ENCODE peak calls at places on chromosomes 1 and 21, in nine cellular contexts. P is fibroblast of lung; E is astrocyte of the spinal cord; M is hippocampal formation; L is hypothalamus; J is NCI-H187; Z is EL; U is activated T-cell treated with anti-CD3 and anti-CD28 coated beads, Interleukin-2, amount 50 U/mL, for 48 hours; D is fibroblast of the conjunctiva. N is an unnamed sample.

GRCh38 chr1:31985430-31985829 is 28.2 kb upstream of the KHDRBS1 start:
- DNase-seq in P (no peak), E (no peak), M (no peak), L (no peak), J (no peak), Z (no peak), U (no peak), D (no peak), N (no peak)

GRCh38 chr1:1250828-1251284 is 4.3 kb upstream of the C1QTNF12 start:
- DNase-seq in P (no peak), E (no peak), M (no peak), L (no peak), J (no peak), Z (no peak), U (peak; percentile 77), D (no peak), N (no peak)

GRCh38 chr1:161001537-161001936 is 19.4 kb downstream of the F11R start:
- DNase-seq in P (no peak), E (no peak), M (no peak), L (no peak), J (no peak), Z (no peak), U (no peak), D (no peak), N (no peak)

GRCh38 chr1:203751051-203751450 is 13.9 kb upstream of the LAX1 start:
- DNase-seq in P (peak; percentile 81), E (peak; percentile 20), M (no peak), L (no peak), J (no peak), Z (peak; percentile 80), U (no peak), D (no peak), N (no peak)

GRCh38 chr1:67748630-67749029 is 63.6 kb downstream of the GADD45A start:
- DNase-seq in P (peak; percentile 88), E (peak; percentile 72), M (no peak), L (no peak), J (no peak), Z (peak; percentile 76), U (no peak), D (peak; percentile 61), N (no peak)

GRCh38 chr1:111190931-111191451 is 9.5 kb downstream of the DENND2D start:
- DNase-seq in P (peak; percentile 55), E (no peak), M (no peak), L (no peak), J (no peak), Z (no peak), U (no peak), D (peak; percentile 36), N (no peak)

GRCh38 chr21:45811136-45811535 is 167.6 kb downstream of the PCBP3 start:
- DNase-seq in P (no peak), E (no peak), M (no peak), L (no peak), J (no peak), Z (no peak), U (peak; percentile 7), D (no peak), N (no peak)

GRCh38 chr1:64744492-64745180 is at the start of gene RAVER2:
- DNase-seq in P (peak; percentile 77), E (peak; percentile 73), M (peak; percentile 42), L (peak; percentile 53), J (peak; percentile 26), Z (peak; percentile 76), U (peak; percentile 58), D (peak; percentile 30), N (peak; percentile 73)